ENCODE peak calls at places on chromosomes 13 and 19, in six cellular contexts. One of them, this sample, is unnamed.

GRCh38 chr13:112242777-112243176 is 133.4 kb upstream of the SPACA7 start:
- DNase-seq in neural progenitor cell: no peak
- DNase-seq in stimulated activated CD8-positive, alpha-beta memory T cell treated with anti-CD3 and anti-CD28 coated beads, Interleukin-12 subunit alpha, Interleukin-12 subunit beta, amount 100 ng/mL, for 4 hours: no peak
- DNase-seq in activated CD4-positive, alpha-beta T cell treated with anti-CD3 and anti-CD28 coated beads for 24 hours: no peak
- DNase-seq in frontal cortex: no peak
- DNase-seq in NCI-H2171: no peak
- DNase-seq in this sample: no peak

GRCh38 chr19:18647807-18648206 is 11.0 kb downstream of the KLHL26 start:
- DNase-seq in neural progenitor cell: no peak
- DNase-seq in stimulated activated CD8-positive, alpha-beta memory T cell treated with anti-CD3 and anti-CD28 coated beads, Interleukin-12 subunit alpha, Interleukin-12 subunit beta, amount 100 ng/mL, for 4 hours: no peak
- DNase-seq in activated CD4-positive, alpha-beta T cell treated with anti-CD3 and anti-CD28 coated beads for 24 hours: no peak
- DNase-seq in frontal cortex: no peak
- DNase-seq in NCI-H2171: no peak
- DNase-seq in this sample: no peak

GRCh38 chr19:36081894-36082293 is 27.2 kb downstream of the WDR62 start:
- DNase-seq in neural progenitor cell: no peak
- DNase-seq in stimulated activated CD8-positive, alpha-beta memory T cell treated with anti-CD3 and anti-CD28 coated beads, Interleukin-12 subunit alpha, Interleukin-12 subunit beta, amount 100 ng/mL, for 4 hours: no peak
- DNase-seq in activated CD4-positive, alpha-beta T cell treated with anti-CD3 and anti-CD28 coated beads for 24 hours: no peak
- DNase-seq in frontal cortex: no peak
- DNase-seq in NCI-H2171: no peak
- DNase-seq in this sample: no peak

GRCh38 chr13:112204881-112205327 is 138.0 kb downstream of the SOX1 start:
- DNase-seq in neural progenitor cell: peak; percentile 84
- DNase-seq in stimulated activated CD8-positive, alpha-beta memory T cell treated with anti-CD3 and anti-CD28 coated beads, Interleukin-12 subunit alpha, Interleukin-12 subunit beta, amount 100 ng/mL, for 4 hours: no peak
- DNase-seq in activated CD4-positive, alpha-beta T cell treated with anti-CD3 and anti-CD28 coated beads for 24 hours: no peak
- DNase-seq in frontal cortex: no peak
- DNase-seq in NCI-H2171: no peak
- DNase-seq in this sample: no peak

GRCh38 chr13:39776439-39776838 is 121.0 kb downstream of the COG6 start:
- DNase-seq in neural progenitor cell: no peak
- DNase-seq in stimulated activated CD8-positive, alpha-beta memory T cell treated with anti-CD3 and anti-CD28 coated beads, Interleukin-12 subunit alpha, Interleukin-12 subunit beta, amount 100 ng/mL, for 4 hours: no peak
- DNase-seq in activated CD4-positive, alpha-beta T cell treated with anti-CD3 and anti-CD28 coated beads for 24 hours: no peak
- DNase-seq in frontal cortex: no peak
- DNase-seq in NCI-H2171: no peak
- DNase-seq in this sample: no peak

GRCh38 chr19:44988896-44989563 is 12.2 kb upstream of the RELB start:
- DNase-seq in neural progenitor cell: peak; percentile 79
- DNase-seq in stimulated activated CD8-positive, alpha-beta memory T cell treated with anti-CD3 and anti-CD28 coated beads, Interleukin-12 subunit alpha, Interleukin-12 subunit beta, amount 100 ng/mL, for 4 hours: peak; percentile 26
- DNase-seq in activated CD4-positive, alpha-beta T cell treated with anti-CD3 and anti-CD28 coated beads for 24 hours: peak; percentile 48
- DNase-seq in frontal cortex: no peak
- DNase-seq in NCI-H2171: peak; percentile 83
- DNase-seq in this sample: peak; percentile 81

GRCh38 chr13:113455384-113455783 is 2.1 kb upstream of the ADPRHL1 start:
- DNase-seq in neural progenitor cell: no peak
- DNase-seq in stimulated activated CD8-positive, alpha-beta memory T cell treated with anti-CD3 and anti-CD28 coated beads, Interleukin-12 subunit alpha, Interleukin-12 subunit beta, amount 100 ng/mL, for 4 hours: no peak
- DNase-seq in activated CD4-positive, alpha-beta T cell treated with anti-CD3 and anti-CD28 coated beads for 24 hours: no peak
- DNase-seq in frontal cortex: no peak
- DNase-seq in NCI-H2171: no peak
- DNase-seq in this sample: no peak

GRCh38 chr13:23724196-23724970 is 154.2 kb downstream of the TNFRSF19 start:
- DNase-seq in neural progenitor cell: no peak
- DNase-seq in stimulated activated CD8-positive, alpha-beta memory T cell treated with anti-CD3 and anti-CD28 coated beads, Interleukin-12 subunit alpha, Interleukin-12 subunit beta, amount 100 ng/mL, for 4 hours: no peak
- DNase-seq in activated CD4-positive, alpha-beta T cell treated with anti-CD3 and anti-CD28 coated beads for 24 hours: no peak
- DNase-seq in frontal cortex: no peak
- DNase-seq in NCI-H2171: no peak
- DNase-seq in this sample: peak; percentile 97

GRCh38 chr19:28596561-28597071 is 616.3 kb downstream of the UQCRFS1 start:
- DNase-seq in neural progenitor cell: no peak
- DNase-seq in stimulated activated CD8-positive, alpha-beta memory T cell treated with anti-CD3 and anti-CD28 coated beads, Interleukin-12 subunit alpha, Interleukin-12 subunit beta, amount 100 ng/mL, for 4 hours: no peak
- DNase-seq in activated CD4-positive, alpha-beta T cell treated with anti-CD3 and anti-CD28 coated beads for 24 hours: no peak
- DNase-seq in frontal cortex: no peak
- DNase-seq in NCI-H2171: no peak
- DNase-seq in this sample: no peak